ENCODE peak calls at places on chromosomes 13 and 19, in seven cellular contexts. G, S, J, D, C, A and T are unnamed samples.

GRCh38 chr13:95100525-95101121 is 200.6 kb downstream of the ABCC4 start:
- DNase-seq in D (no peak), A (peak; percentile 63), C (peak; percentile 47), S (peak; percentile 69), J (no peak), G (peak; percentile 77), T (no peak)

GRCh38 chr13:97030705-97031452 is 36.6 kb upstream of the OXGR1 start:
- DNase-seq in C (peak; percentile 76), A (peak; percentile 28), G (peak; percentile 61), J (peak; percentile 58), S (peak; percentile 66), D (no peak), T (no peak)

GRCh38 chr13:37682496-37682895 is 83.9 kb upstream of the POSTN start:
- DNase-seq in D (no peak), C (no peak), S (no peak), G (no peak), A (no peak), J (no peak), T (no peak)

GRCh38 chr19:42401365-42402303 is 11.5 kb upstream of the CNFN start:
- DNase-seq in A (peak; percentile 90), G (peak; percentile 73), C (peak; percentile 81), D (peak; percentile 84), S (peak; percentile 38), J (peak; percentile 96), T (peak; percentile 76)

GRCh38 chr19:20333508-20333907 is 166.5 kb downstream of the ZNF486 start:
- DNase-seq in S (no peak), A (no peak), C (no peak), D (no peak), G (no peak), J (no peak), T (no peak)

GRCh38 chr13:40624338-40624737 is 42.1 kb downstream of the FOXO1 start:
- DNase-seq in A (no peak), J (no peak), S (no peak), C (peak; percentile 19), G (no peak), D (no peak), T (no peak)

GRCh38 chr13:25839356-25839755 is 212.5 kb downstream of the SHISA2 start:
- DNase-seq in S (no peak), J (no peak), D (no peak), A (no peak), G (no peak), C (no peak), T (no peak)

GRCh38 chr19:36013280-36014028 is 559 bp downstream of the ALKBH6 start:
- DNase-seq in G (no peak), J (no peak), S (no peak), C (no peak), D (no peak), A (no peak), T (no peak)

GRCh38 chr13:45367995-45368394 is 27.0 kb upstream of the TPT1 start:
- DNase-seq in S (no peak), G (no peak), C (no peak), J (no peak), D (no peak), A (no peak), T (no peak)

GRCh38 chr13:31172535-31172934 is 10.8 kb upstream of the HSPH1 start:
- DNase-seq in C (peak; percentile 79), S (peak; percentile 88), D (no peak), G (peak; percentile 84), J (no peak), A (no peak), T (no peak)

GRCh38 chr13:108036411-108036810 is 178.9 kb downstream of the LIG4 start:
- DNase-seq in D (no peak), C (no peak), J (no peak), S (no peak), A (no peak), G (no peak), T (no peak)

GRCh38 chr13:87677334-87678234 is 6.4 kb downstream of the SLITRK5 start:
- DNase-seq in G (no peak), J (peak; percentile 72), S (no peak), C (peak; percentile 10), A (peak; percentile 82), D (peak; percentile 81), T (no peak)

GRCh38 chr19:48569814-48570213 is 17.8 kb downstream of the SULT2B1 start:
- DNase-seq in J (no peak), D (no peak), S (no peak), G (peak; percentile 56), A (peak; percentile 56), C (peak; percentile 35), T (no peak)

GRCh38 chr19:30669329-30670010 is 297.3 kb downstream of the ZNF536 start:
- DNase-seq in D (peak; percentile 81), A (peak; percentile 80), S (no peak), C (peak; percentile 47), J (peak; percentile 85), G (peak; percentile 12), T (peak; percentile 56)

GRCh38 chr13:98752111-98752941 is at the start of gene SLC15A1:
- DNase-seq in S (no peak), G (no peak), D (peak; percentile 51), C (no peak), A (peak; percentile 33), J (peak; percentile 66), T (no peak)

GRCh38 chr13:106133025-106133424 is 402.4 kb downstream of the EFNB2 start:
- DNase-seq in C (peak; percentile 75), J (no peak), A (no peak), D (no peak), S (peak; percentile 87), G (peak; percentile 81), T (no peak)

GRCh38 chr19:6045108-6045507 is 65.2 kb downstream of the RFX2 start:
- DNase-seq in C (no peak), G (no peak), D (no peak), A (no peak), J (no peak), S (no peak), T (no peak)

GRCh38 chr19:39407644-39408391 is 1.2 kb downstream of the ZFP36 start:
- DNase-seq in G (no peak), D (no peak), C (peak; percentile 46), J (peak; percentile 59), S (peak; percentile 79), A (peak; percentile 13), T (peak; percentile 73)

GRCh38 chr19:22735911-22736645 is 47.9 kb downstream of the ZNF99 start:
- DNase-seq in D (no peak), G (no peak), S (no peak), C (no peak), J (no peak), A (no peak), T (peak; percentile 9)

GRCh38 chr19:4101496-4101770 is 22.5 kb downstream of the MAP2K2 start:
- DNase-seq in A (no peak), C (no peak), D (no peak), G (no peak), S (no peak), J (no peak), T (no peak)

GRCh38 chr19:32396046-32396652 is 9.4 kb upstream of the DPY19L3 start:
- DNase-seq in A (no peak), C (no peak), G (no peak), J (no peak), S (no peak), D (no peak), T (no peak)

GRCh38 chr19:46624958-46625661 is at the start of gene PTGIR:
- DNase-seq in C (peak; percentile 78), D (no peak), J (peak; percentile 40), A (no peak), S (no peak), G (peak; percentile 78), T (peak; percentile 54)

GRCh38 chr19:45607071-45608029 is 5.3 kb upstream of the GPR4 start:
- DNase-seq in C (peak; percentile 71), A (peak; percentile 89), G (peak; percentile 59), S (peak; percentile 50), D (peak; percentile 90), J (peak; percentile 96), T (peak; percentile 14)

GRCh38 chr13:80529734-80530133 is 188.8 kb upstream of the SPRY2 start:
- DNase-seq in S (peak; percentile 41), J (no peak), A (no peak), C (no peak), G (no peak), D (no peak), T (no peak)

GRCh38 chr19:12804051-12804450 is 2.2 kb downstream of the THSD8 start:
- DNase-seq in A (no peak), G (no peak), C (no peak), S (no peak), J (no peak), D (no peak), T (no peak)
- TF ChIP-seq CTCF in A (no peak), G (no peak), C (no peak), S (no peak), J (no peak), D (no peak), T (no peak)

DNA sequence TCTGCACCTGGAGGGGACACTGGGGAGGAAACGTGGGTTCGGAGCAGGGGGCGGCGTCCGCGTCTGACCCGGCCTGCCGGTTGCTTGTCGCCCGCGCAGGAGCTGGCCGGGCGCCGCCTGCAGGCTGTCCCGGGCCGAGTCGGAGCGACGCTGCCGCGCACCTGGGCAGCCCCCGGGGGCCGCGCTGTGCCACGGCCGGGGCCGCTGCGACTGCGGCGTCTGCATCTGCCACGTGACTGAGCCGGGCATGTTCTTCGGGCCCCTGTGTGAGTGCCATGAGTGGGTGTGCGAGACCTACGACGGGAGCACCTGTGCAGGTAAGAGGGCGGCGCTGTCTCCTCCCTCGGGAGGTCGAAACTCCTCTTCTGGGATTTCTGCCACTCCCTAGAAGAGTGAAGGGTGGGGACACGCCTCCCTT is 1.3 kb downstream of the ITGBL1 start:
- DNase-seq in S (peak; percentile 94), J (peak; percentile 69), C (no peak), D (peak; percentile 55), G (no peak), A (no peak), T (no peak)
- H2AFZ ChIP-seq in S (peak overlapping the region; percentile 28), J (peak overlapping the region; percentile 93), C (peak overlapping the region; percentile 23), D (no peak overlapping the region), G (peak overlapping the region; percentile 86), A (no peak overlapping the region), T (no peak overlapping the region)

DNA sequence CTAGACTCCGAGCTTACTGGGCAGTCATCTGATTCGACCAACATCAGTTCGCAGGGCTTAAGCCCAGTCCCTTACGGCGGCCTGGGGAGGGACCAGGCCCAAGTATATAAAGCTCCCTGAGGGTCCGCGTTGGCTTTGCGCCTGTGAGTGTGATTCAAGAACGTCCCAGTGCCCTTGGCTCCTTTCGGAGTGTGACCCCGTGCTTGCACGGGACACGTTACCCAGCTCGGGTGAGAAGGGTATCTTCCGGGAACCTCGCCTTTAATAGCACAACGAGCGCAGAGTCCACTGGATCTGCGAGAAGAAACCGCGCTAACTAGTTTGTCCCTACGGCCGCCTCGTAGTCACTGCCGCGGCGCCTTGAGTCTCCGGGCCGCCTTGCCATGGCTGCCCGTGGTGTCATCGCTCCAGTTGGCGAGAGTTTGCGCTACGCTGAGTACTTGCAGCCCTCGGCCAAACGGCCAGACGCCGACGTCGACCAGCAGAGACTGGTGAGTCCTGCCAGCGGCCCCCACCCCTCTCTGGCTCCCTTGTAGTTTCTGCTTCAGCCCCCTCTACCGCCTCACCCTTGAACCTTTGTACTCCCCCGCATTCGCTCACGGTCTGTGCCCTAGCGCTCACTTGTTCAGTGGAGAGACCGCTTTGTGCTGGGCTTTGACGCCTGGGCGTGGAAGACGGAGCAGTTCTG is at the start of gene DNAJC15:
- DNase-seq in C (peak; percentile 89), D (peak; percentile 59), A (peak; percentile 70), J (peak; percentile 91), S (peak; percentile 62), G (peak; percentile 83), T (peak; percentile 73)
- TF ChIP-seq CTCF in C (peak; percentile 20), D (peak; percentile 19), A (no peak), J (no peak), S (no peak), G (peak; percentile 0), T (peak; percentile 23)

DNA sequence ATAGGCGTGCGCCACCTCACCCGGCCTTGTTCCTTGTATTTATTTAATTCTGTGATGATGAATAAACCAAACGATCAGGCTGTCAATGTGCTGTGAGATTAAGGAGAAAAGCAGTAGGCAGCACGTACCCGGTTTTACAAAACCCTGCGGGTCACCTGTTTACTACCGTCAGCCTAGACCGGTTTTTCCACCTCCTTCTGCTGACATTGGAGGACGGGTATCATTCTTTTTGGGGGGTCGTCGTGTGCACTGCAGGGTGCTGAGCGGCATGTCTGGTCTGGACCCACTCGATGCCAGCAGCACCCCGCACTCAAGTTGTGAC is 929 bp upstream of the DAZAP1 start:
- DNase-seq in C (no peak), J (peak; percentile 57), A (no peak), D (no peak), G (no peak), S (peak; percentile 71), T (no peak)
- H2AFZ ChIP-seq in C (no peak overlapping the region), J (no peak overlapping the region), A (no peak overlapping the region), D (no peak overlapping the region), G (peak overlapping the region; percentile 93), S (peak overlapping the region; percentile 76), T (peak overlapping the region; percentile 73)